ENCODE peak calls at places on chromosome 16, in nine cellular contexts. L is CD8-positive, alpha-beta T cell; O is heart left ventricle; T is adrenal gland; Z is neuronal stem cell; N is GM23248; X is ovary; J is aorta; S is astrocyte. H is an unnamed sample.

GRCh38 chr16:46649571-46649970 is 28.4 kb upstream of the SHCBP1 start:
- DNase-seq in L (no peak), O (peak), T (no peak), Z (no peak), N (no peak), X (peak), J (no peak), S (peak), H (no peak)

GRCh38 chr16:50253511-50253903 is 12.8 kb upstream of the ADCY7 start:
- DNase-seq in L (no peak), O (no peak), T (peak), Z (no peak), N (peak), X (no peak), J (no peak), S (no peak), H (peak)

GRCh38 chr16:13935408-13935807 is 15.5 kb downstream of the ERCC4 start:
- DNase-seq in L (no peak), O (no peak), T (no peak), Z (peak), N (no peak), X (no peak), J (no peak), S (no peak), H (no peak)

GRCh38 chr16:51624083-51624775 is 473.2 kb upstream of the SALL1 start:
- DNase-seq in L (no peak), O (no peak), T (no peak), Z (no peak), N (peak), X (no peak), J (no peak), S (no peak), H (no peak)

GRCh38 chr16:55015181-55015913 is 84.7 kb downstream of the IRX5 start:
- DNase-seq in L (no peak), O (no peak), T (no peak), Z (no peak), N (no peak), X (no peak), J (no peak), S (peak), H (no peak)

GRCh38 chr16:15988268-15989013 is 39.0 kb downstream of the ABCC1 start:
- DNase-seq in L (no peak), O (no peak), T (no peak), Z (no peak), N (no peak), X (no peak), J (no peak), S (peak), H (no peak)

GRCh38 chr16:84763629-84764028 is 56.2 kb upstream of the CRISPLD2 start:
- DNase-seq in L (no peak), O (no peak), T (no peak), Z (no peak), N (no peak), X (no peak), J (no peak), S (no peak), H (no peak)

GRCh38 chr16:67529639-67530012 is 997 bp downstream of the RIPOR1 start:
- DNase-seq in L (no peak), O (no peak), T (no peak), Z (no peak), N (peak), X (no peak), J (no peak), S (no peak), H (peak)

GRCh38 chr16:14409563-14409962 is 220.5 kb downstream of the PARN start:
- DNase-seq in L (no peak), O (no peak), T (peak), Z (no peak), N (peak), X (peak), J (peak), S (peak), H (no peak)

GRCh38 chr16:4535627-4536108 is 2.9 kb downstream of the CDIP1 start:
- DNase-seq in L (no peak), O (no peak), T (no peak), Z (no peak), N (no peak), X (no peak), J (no peak), S (no peak), H (no peak)

GRCh38 chr16:79601092-79601977 is 798 bp upstream of the MAF start:
- DNase-seq in L (peak), O (peak), T (peak), Z (peak), N (peak), X (peak), J (peak), S (peak), H (peak)

GRCh38 chr16:53865492-53865863 is 161.5 kb downstream of the FTO start:
- DNase-seq in L (no peak), O (no peak), T (no peak), Z (no peak), N (peak), X (no peak), J (no peak), S (peak), H (no peak)

GRCh38 chr16:62638964-62639861 is 603.0 kb upstream of the CDH8 start:
- DNase-seq in L (no peak), O (no peak), T (no peak), Z (no peak), N (peak), X (no peak), J (no peak), S (no peak), H (no peak)

GRCh38 chr16:69410285-69410990 is 14.0 kb upstream of the CYB5B start:
- DNase-seq in L (no peak), O (no peak), T (peak), Z (no peak), N (peak), X (no peak), J (no peak), S (peak), H (no peak)

GRCh38 chr16:73150790-73151189 is 102.9 kb upstream of the ZFHX3 start:
- DNase-seq in L (no peak), O (no peak), T (no peak), Z (no peak), N (no peak), X (no peak), J (no peak), S (no peak), H (no peak)

GRCh38 chr16:68605746-68606145 is 39.4 kb upstream of the CDH3 start:
- DNase-seq in L (no peak), O (no peak), T (no peak), Z (no peak), N (peak), X (no peak), J (no peak), S (peak), H (no peak)

GRCh38 chr16:64621616-64622015 is 500.2 kb downstream of the CDH11 start:
- DNase-seq in L (no peak), O (no peak), T (no peak), Z (no peak), N (peak), X (no peak), J (no peak), S (no peak), H (no peak)

GRCh38 chr16:79100456-79100855 is 500.1 kb downstream of the MAF start:
- DNase-seq in L (no peak), O (no peak), T (no peak), Z (no peak), N (no peak), X (no peak), J (no peak), S (no peak), H (no peak)

GRCh38 chr16:1532081-1532760 is 1.2 kb upstream of the TMEM204 start:
- DNase-seq in L (no peak), O (peak), T (peak), Z (no peak), N (peak), X (peak), J (no peak), S (no peak), H (no peak)

GRCh38 chr16:79994413-79994812 is 393.9 kb upstream of the MAF start:
- DNase-seq in L (no peak), O (no peak), T (no peak), Z (no peak), N (no peak), X (no peak), J (no peak), S (no peak), H (no peak)

GRCh38 chr16:76277099-76278030 is at the start of gene CNTNAP4:
- DNase-seq in L (no peak), O (no peak), T (peak), Z (no peak), N (no peak), X (no peak), J (no peak), S (no peak), H (no peak)

GRCh38 chr16:87229230-87230192 is 87.7 kb downstream of the C16orf95 start:
- DNase-seq in L (no peak), O (no peak), T (no peak), Z (no peak), N (no peak), X (no peak), J (no peak), S (peak), H (no peak)

GRCh38 chr16:87228363-87228762 is 88.8 kb downstream of the C16orf95 start:
- DNase-seq in L (no peak), O (no peak), T (no peak), Z (no peak), N (no peak), X (no peak), J (no peak), S (no peak), H (no peak)

GRCh38 chr16:87223656-87224248 is 93.4 kb downstream of the C16orf95 start:
- DNase-seq in L (no peak), O (no peak), T (no peak), Z (no peak), N (no peak), X (no peak), J (no peak), S (no peak), H (no peak)

GRCh38 chr16:87227651-87228015 is 89.6 kb downstream of the C16orf95 start:
- DNase-seq in L (no peak), O (peak), T (no peak), Z (no peak), N (no peak), X (no peak), J (peak), S (no peak), H (no peak)

DNA sequence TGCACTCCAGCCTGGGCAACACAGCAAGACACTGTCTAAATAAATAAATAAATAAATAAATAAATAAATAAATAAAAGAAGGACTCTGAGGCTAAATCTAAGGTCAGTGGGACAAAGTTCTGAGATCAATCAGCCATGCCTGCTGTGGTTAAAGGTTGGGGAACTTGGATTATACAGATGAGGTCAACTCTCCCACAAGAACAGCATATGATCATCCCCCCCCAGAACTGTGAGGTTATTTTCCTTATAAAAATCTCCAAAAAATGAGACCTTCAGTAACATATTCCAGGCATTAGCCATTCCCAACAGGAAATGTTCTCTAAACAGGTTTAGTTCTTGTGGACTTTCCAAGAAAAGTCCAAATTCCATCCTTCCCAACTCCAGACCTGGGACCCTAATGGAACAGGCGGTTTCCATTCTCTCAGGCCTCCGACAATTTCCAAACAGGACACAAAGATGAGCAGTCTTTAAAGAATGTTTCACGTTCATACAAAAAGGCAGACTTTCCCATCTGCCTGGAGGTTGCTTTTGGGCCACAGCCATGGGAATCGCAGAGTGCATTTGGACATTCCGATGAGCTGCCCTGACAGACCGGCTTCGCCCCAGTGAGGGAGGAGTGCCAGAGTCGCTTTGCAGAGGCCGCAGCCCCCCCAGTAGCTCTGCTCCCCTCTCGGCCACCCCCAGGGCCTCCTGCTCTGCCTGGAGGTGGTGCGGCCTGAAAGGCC is 90.1 kb downstream of the C16orf95 start:
- DNase-seq in L (no peak), O (no peak), T (no peak), Z (no peak), N (peak), X (no peak), J (peak), S (peak), H (no peak)
- H3K27ac ChIP-seq in L (no peak), O (peak), T (peak), Z (no peak), N (no peak), X (no peak), J (peak), S (peak), H (no peak)

DNA sequence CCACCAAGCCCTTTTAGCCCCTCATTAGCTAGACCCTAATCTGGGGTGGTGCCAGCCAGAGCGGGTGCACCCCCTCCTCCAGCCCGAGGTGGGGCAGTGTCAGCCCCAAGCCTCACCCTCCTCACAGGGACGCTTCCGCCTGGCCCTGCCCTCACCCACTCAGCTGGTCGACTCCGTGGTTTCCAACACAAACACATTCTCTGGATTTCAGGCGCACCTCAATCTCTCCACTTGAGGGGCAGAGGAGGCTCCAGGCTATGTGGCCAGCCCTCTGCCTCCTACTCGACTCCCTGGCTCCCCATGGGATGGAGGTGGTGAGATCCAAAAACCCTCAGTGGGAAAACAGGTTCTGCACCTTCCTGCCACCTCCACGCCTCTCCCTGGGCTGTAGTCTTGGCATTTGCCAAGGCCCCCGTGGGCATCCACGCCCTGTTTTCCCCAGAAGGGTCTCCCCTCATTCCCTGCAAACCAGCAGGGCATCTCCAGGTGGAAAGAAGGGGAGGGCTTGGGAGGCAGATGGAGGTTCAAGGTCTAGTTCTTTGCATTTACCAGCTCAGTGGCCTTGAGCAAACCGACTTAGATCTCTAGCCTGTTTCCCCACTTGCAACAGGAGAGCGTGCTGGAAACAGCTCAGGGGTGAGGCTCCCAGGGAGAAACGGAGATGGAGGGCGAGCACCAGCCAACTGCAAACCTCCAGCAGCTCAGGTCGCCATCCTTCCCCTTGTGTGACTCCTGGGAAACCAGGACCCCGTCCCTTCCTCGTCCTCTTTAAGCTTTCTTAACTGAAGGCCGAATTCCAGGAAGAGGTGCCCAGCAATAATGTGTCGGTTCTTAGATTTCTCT is 1.7 kb downstream of the EMP2 start:
- DNase-seq in L (no peak), O (no peak), T (no peak), Z (no peak), N (no peak), X (peak), J (peak), S (no peak), H (no peak)
- H3K27ac ChIP-seq in L (no peak), O (peak), T (no peak), Z (no peak), N (no peak), X (peak), J (peak), S (no peak), H (peak)

GRCh38 chr16:21646091-21646490 is 6.3 kb downstream of the IGSF6 start:
- DNase-seq in L (no peak), O (no peak), T (no peak), Z (no peak), N (peak), X (no peak), J (no peak), S (no peak), H (no peak)

GRCh38 chr16:21646721-21647561 is 5.5 kb downstream of the IGSF6 start:
- DNase-seq in L (peak), O (no peak), T (no peak), Z (no peak), N (no peak), X (no peak), J (no peak), S (no peak), H (peak)

GRCh38 chr16:21645261-21645721 is 7.1 kb downstream of the IGSF6 start:
- DNase-seq in L (no peak), O (no peak), T (no peak), Z (no peak), N (peak), X (no peak), J (no peak), S (no peak), H (no peak)

GRCh38 chr16:21649196-21649595 is 3.2 kb downstream of the IGSF6 start:
- DNase-seq in L (no peak), O (no peak), T (no peak), Z (no peak), N (no peak), X (no peak), J (no peak), S (no peak), H (no peak)

GRCh38 chr16:21647562-21648164 is 4.7 kb downstream of the IGSF6 start:
- DNase-seq in L (no peak), O (no peak), T (no peak), Z (no peak), N (no peak), X (no peak), J (no peak), S (no peak), H (no peak)
- H3K27ac ChIP-seq in L (peak), O (no peak), T (no peak), Z (no peak), N (no peak), X (no peak), J (no peak), S (no peak), H (peak)

DNA sequence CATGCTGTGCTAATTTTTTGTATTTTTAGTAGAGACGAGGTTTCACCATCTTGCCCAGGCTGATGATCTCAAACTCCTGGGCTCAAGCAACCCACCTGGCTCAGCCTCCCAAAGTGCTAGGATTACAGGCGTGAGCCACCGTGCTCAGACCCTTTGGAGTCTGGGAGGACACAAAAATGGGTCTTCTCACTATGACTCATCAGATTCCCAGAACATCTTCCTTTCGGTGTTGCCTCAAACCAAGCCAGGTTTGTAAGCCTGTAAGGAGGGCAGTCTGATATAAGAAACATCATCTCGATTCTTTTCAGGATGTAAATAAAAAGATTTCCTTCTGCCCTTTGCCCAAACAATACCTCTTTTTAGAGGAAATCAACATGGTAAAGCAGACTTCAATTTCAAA is 409.7 kb downstream of the GRIN2A start:
- DNase-seq in L (no peak), O (no peak), T (no peak), Z (no peak), N (no peak), X (no peak), J (no peak), S (no peak), H (no peak)
- H3K27ac ChIP-seq in L (no peak), O (no peak), T (no peak), Z (no peak), N (no peak), X (no peak), J (no peak), S (no peak), H (no peak)

GRCh38 chr16:30677931-30678585 is 19.8 kb downstream of the FBRS start:
- DNase-seq in L (no peak), O (no peak), T (no peak), Z (no peak), N (no peak), X (no peak), J (no peak), S (no peak), H (no peak)

GRCh38 chr16:30675133-30675532 is 16.9 kb downstream of the FBRS start:
- DNase-seq in L (no peak), O (no peak), T (no peak), Z (no peak), N (no peak), X (no peak), J (no peak), S (no peak), H (no peak)

GRCh38 chr16:30680326-30680725 is 18.6 kb upstream of the SRCAP start:
- DNase-seq in L (no peak), O (no peak), T (no peak), Z (no peak), N (no peak), X (no peak), J (no peak), S (no peak), H (no peak)

DNA sequence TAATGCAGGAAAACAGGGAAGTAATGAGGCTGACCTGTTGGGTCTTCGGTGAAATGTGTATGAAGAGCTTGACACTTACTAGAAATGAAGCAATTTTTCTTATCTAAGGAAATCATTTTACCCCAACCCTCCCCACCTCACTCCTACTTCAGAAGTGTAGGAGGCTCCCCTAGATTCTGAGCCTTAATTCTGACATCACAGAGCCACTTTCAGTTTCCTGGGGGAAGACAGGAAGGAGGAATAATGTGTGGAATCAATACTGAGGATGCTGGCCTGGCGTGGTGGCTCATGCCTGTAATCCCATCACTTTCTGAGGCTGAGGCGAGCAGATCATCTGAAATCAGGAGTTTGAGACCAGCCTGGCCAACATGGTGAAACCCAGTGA is 20.3 kb downstream of the FBRS start:
- DNase-seq in L (no peak), O (no peak), T (no peak), Z (no peak), N (no peak), X (no peak), J (no peak), S (no peak), H (no peak)
- H3K27ac ChIP-seq in L (no peak), O (no peak), T (no peak), Z (no peak), N (no peak), X (no peak), J (no peak), S (no peak), H (no peak)

GRCh38 chr16:28098171-28098958 is 34.9 kb upstream of the GSG1L start:
- DNase-seq in L (no peak), O (no peak), T (no peak), Z (no peak), N (no peak), X (no peak), J (peak), S (no peak), H (peak)

GRCh38 chr16:28093383-28093725 is 29.8 kb upstream of the GSG1L start:
- DNase-seq in L (no peak), O (no peak), T (no peak), Z (no peak), N (no peak), X (no peak), J (peak), S (no peak), H (peak)

GRCh38 chr16:28097500-28097899 is 34.0 kb upstream of the GSG1L start:
- DNase-seq in L (no peak), O (no peak), T (no peak), Z (no peak), N (no peak), X (no peak), J (peak), S (no peak), H (peak)

GRCh38 chr16:28098959-28099945 is 35.7 kb upstream of the GSG1L start:
- DNase-seq in L (no peak), O (no peak), T (no peak), Z (no peak), N (no peak), X (no peak), J (no peak), S (no peak), H (peak)

GRCh38 chr16:28096974-28097373 is 33.5 kb upstream of the GSG1L start:
- DNase-seq in L (no peak), O (no peak), T (no peak), Z (no peak), N (peak), X (no peak), J (no peak), S (no peak), H (peak)
- H3K27ac ChIP-seq in L (no peak), O (no peak), T (no peak), Z (no peak), N (no peak), X (no peak), J (no peak), S (no peak), H (no peak)

H was measured in spleen.